ENCODE peak calls at places on chromosome 21, in seven cellular contexts. One of them, this sample, is unnamed.

GRCh38 chr21:35648512-35648911 is 411.8 kb downstream of the SETD4 start:
- DNase-seq in H1: no peak
- DNase-seq in mesendoderm: no peak
- DNase-seq in H9: no peak
- DNase-seq in neuronal stem cell: no peak
- DNase-seq in IMR-90: no peak
- DNase-seq in trophoblast cell: no peak
- DNase-seq in this sample: no peak

GRCh38 chr21:35178812-35179211 is 129.7 kb upstream of the RUNX1 start:
- DNase-seq in IMR-90: peak
- DNase-seq in neuronal stem cell: no peak
- DNase-seq in H1: no peak
- DNase-seq in mesendoderm: no peak
- DNase-seq in H9: no peak
- DNase-seq in trophoblast cell: no peak
- DNase-seq in this sample: peak

GRCh38 chr21:39564200-39564599 is 48.5 kb upstream of the B3GALT5 start:
- DNase-seq in H1: no peak
- DNase-seq in neuronal stem cell: no peak
- DNase-seq in IMR-90: no peak
- DNase-seq in mesendoderm: no peak
- DNase-seq in trophoblast cell: no peak
- DNase-seq in H9: no peak
- DNase-seq in this sample: no peak

GRCh38 chr21:31509108-31510017 is 150.1 kb upstream of the SOD1 start:
- DNase-seq in H1: no peak
- DNase-seq in H9: peak
- DNase-seq in trophoblast cell: peak
- DNase-seq in mesendoderm: peak
- DNase-seq in neuronal stem cell: no peak
- DNase-seq in IMR-90: no peak
- DNase-seq in this sample: peak

GRCh38 chr21:38938343-38938742 is 132.6 kb downstream of the ETS2 start:
- DNase-seq in H1: no peak
- DNase-seq in neuronal stem cell: peak
- DNase-seq in trophoblast cell: no peak
- DNase-seq in H9: no peak
- DNase-seq in IMR-90: peak
- DNase-seq in mesendoderm: peak
- DNase-seq in this sample: peak

GRCh38 chr21:42245348-42246185 is 26.6 kb downstream of the ABCG1 start:
- DNase-seq in H9: peak
- DNase-seq in mesendoderm: peak
- DNase-seq in H1: no peak
- DNase-seq in IMR-90: no peak
- DNase-seq in neuronal stem cell: no peak
- DNase-seq in trophoblast cell: no peak
- DNase-seq in this sample: no peak

GRCh38 chr21:39003982-39004775 is 179.1 kb downstream of the PSMG1 start:
- DNase-seq in H9: no peak
- DNase-seq in neuronal stem cell: no peak
- DNase-seq in trophoblast cell: peak
- DNase-seq in H1: no peak
- DNase-seq in mesendoderm: peak
- DNase-seq in IMR-90: peak
- DNase-seq in this sample: peak

GRCh38 chr21:39660596-39660995 is 47.9 kb downstream of the B3GALT5 start:
- DNase-seq in IMR-90: peak
- DNase-seq in H9: no peak
- DNase-seq in trophoblast cell: peak
- DNase-seq in neuronal stem cell: no peak
- DNase-seq in mesendoderm: peak
- DNase-seq in H1: no peak
- DNase-seq in this sample: peak

GRCh38 chr21:17461014-17461413 is 51.8 kb upstream of the CXADR start:
- DNase-seq in trophoblast cell: no peak
- DNase-seq in IMR-90: peak
- DNase-seq in H9: no peak
- DNase-seq in mesendoderm: no peak
- DNase-seq in H1: no peak
- DNase-seq in neuronal stem cell: no peak
- DNase-seq in this sample: peak

GRCh38 chr21:35324372-35325220 is 275.5 kb upstream of the RUNX1 start:
- DNase-seq in neuronal stem cell: no peak
- DNase-seq in IMR-90: peak
- DNase-seq in H9: no peak
- DNase-seq in mesendoderm: peak
- DNase-seq in H1: no peak
- DNase-seq in trophoblast cell: peak
- DNase-seq in this sample: peak

GRCh38 chr21:43362306-43362927 is 64.5 kb downstream of the SIK1 start:
- DNase-seq in neuronal stem cell: no peak
- DNase-seq in mesendoderm: peak
- DNase-seq in trophoblast cell: peak
- DNase-seq in IMR-90: peak
- DNase-seq in H9: peak
- DNase-seq in H1: no peak
- DNase-seq in this sample: peak

GRCh38 chr21:42234464-42235241 is 15.7 kb downstream of the ABCG1 start:
- DNase-seq in mesendoderm: peak
- DNase-seq in IMR-90: peak
- DNase-seq in H9: peak
- DNase-seq in neuronal stem cell: peak
- DNase-seq in trophoblast cell: peak
- DNase-seq in H1: no peak
- DNase-seq in this sample: peak

GRCh38 chr21:35617491-35617890 is 442.8 kb downstream of the SETD4 start:
- DNase-seq in mesendoderm: no peak
- DNase-seq in H9: no peak
- DNase-seq in IMR-90: no peak
- DNase-seq in neuronal stem cell: no peak
- DNase-seq in trophoblast cell: peak
- DNase-seq in H1: no peak
- DNase-seq in this sample: no peak

GRCh38 chr21:42191978-42192595 is 26.9 kb upstream of the ABCG1 start:
- DNase-seq in neuronal stem cell: no peak
- DNase-seq in mesendoderm: no peak
- DNase-seq in IMR-90: no peak
- DNase-seq in H9: no peak
- DNase-seq in H1: no peak
- DNase-seq in trophoblast cell: no peak
- DNase-seq in this sample: no peak

GRCh38 chr21:34553199-34553952 is 41.4 kb upstream of the KCNE1 start:
- DNase-seq in H9: no peak
- DNase-seq in mesendoderm: peak
- DNase-seq in neuronal stem cell: no peak
- DNase-seq in H1: no peak
- DNase-seq in IMR-90: peak
- DNase-seq in trophoblast cell: peak
- DNase-seq in this sample: peak

GRCh38 chr21:39637197-39637970 is 24.6 kb downstream of the B3GALT5 start:
- DNase-seq in H9: peak
- DNase-seq in mesendoderm: peak
- DNase-seq in trophoblast cell: no peak
- DNase-seq in H1: no peak
- DNase-seq in neuronal stem cell: no peak
- DNase-seq in IMR-90: no peak
- DNase-seq in this sample: no peak

GRCh38 chr21:34737115-34737514 is 68.3 kb downstream of the CLIC6 start:
- DNase-seq in H1: no peak
- DNase-seq in neuronal stem cell: no peak
- DNase-seq in trophoblast cell: peak
- DNase-seq in mesendoderm: no peak
- DNase-seq in H9: no peak
- DNase-seq in IMR-90: no peak
- DNase-seq in this sample: peak

GRCh38 chr21:35529141-35529863 is 480.2 kb upstream of the RUNX1 start:
- DNase-seq in mesendoderm: no peak
- DNase-seq in IMR-90: peak
- DNase-seq in H1: no peak
- DNase-seq in trophoblast cell: peak
- DNase-seq in neuronal stem cell: no peak
- DNase-seq in H9: no peak
- DNase-seq in this sample: peak

GRCh38 chr21:35113064-35113463 is 64.0 kb upstream of the RUNX1 start:
- DNase-seq in IMR-90: peak
- DNase-seq in H9: no peak
- DNase-seq in mesendoderm: no peak
- DNase-seq in neuronal stem cell: no peak
- DNase-seq in H1: no peak
- DNase-seq in trophoblast cell: no peak
- DNase-seq in this sample: peak

GRCh38 chr21:17818158-17819113 is 720 bp downstream of the C21orf91 start:
- DNase-seq in H9: peak
- DNase-seq in IMR-90: peak
- DNase-seq in neuronal stem cell: peak
- DNase-seq in H1: no peak
- DNase-seq in mesendoderm: peak
- DNase-seq in trophoblast cell: peak
- DNase-seq in this sample: peak

GRCh38 chr21:35475768-35476167 is 426.7 kb upstream of the RUNX1 start:
- DNase-seq in H9: no peak
- DNase-seq in H1: no peak
- DNase-seq in IMR-90: peak
- DNase-seq in neuronal stem cell: no peak
- DNase-seq in mesendoderm: no peak
- DNase-seq in trophoblast cell: peak
- DNase-seq in this sample: peak

GRCh38 chr21:21324297-21324696 is 326.1 kb downstream of the NCAM2 start:
- DNase-seq in H1: no peak
- DNase-seq in trophoblast cell: no peak
- DNase-seq in mesendoderm: peak
- DNase-seq in neuronal stem cell: no peak
- DNase-seq in IMR-90: no peak
- DNase-seq in H9: peak
- DNase-seq in this sample: no peak

GRCh38 chr21:34593423-34593822 is 21.5 kb downstream of the RCAN1 start:
- DNase-seq in neuronal stem cell: no peak
- DNase-seq in trophoblast cell: no peak
- DNase-seq in IMR-90: no peak
- DNase-seq in H9: no peak
- DNase-seq in mesendoderm: no peak
- DNase-seq in H1: no peak
- DNase-seq in this sample: no peak

GRCh38 chr21:42319368-42319767 is 4.2 kb upstream of the TFF3 start:
- DNase-seq in H9: no peak
- DNase-seq in H1: no peak
- DNase-seq in mesendoderm: no peak
- DNase-seq in neuronal stem cell: no peak
- DNase-seq in IMR-90: no peak
- DNase-seq in trophoblast cell: no peak
- DNase-seq in this sample: no peak

GRCh38 chr21:31900121-31900895 is 27.5 kb downstream of the HUNK start:
- DNase-seq in mesendoderm: no peak
- DNase-seq in H9: no peak
- DNase-seq in H1: no peak
- DNase-seq in trophoblast cell: no peak
- DNase-seq in IMR-90: no peak
- DNase-seq in neuronal stem cell: no peak
- DNase-seq in this sample: no peak

DNA sequence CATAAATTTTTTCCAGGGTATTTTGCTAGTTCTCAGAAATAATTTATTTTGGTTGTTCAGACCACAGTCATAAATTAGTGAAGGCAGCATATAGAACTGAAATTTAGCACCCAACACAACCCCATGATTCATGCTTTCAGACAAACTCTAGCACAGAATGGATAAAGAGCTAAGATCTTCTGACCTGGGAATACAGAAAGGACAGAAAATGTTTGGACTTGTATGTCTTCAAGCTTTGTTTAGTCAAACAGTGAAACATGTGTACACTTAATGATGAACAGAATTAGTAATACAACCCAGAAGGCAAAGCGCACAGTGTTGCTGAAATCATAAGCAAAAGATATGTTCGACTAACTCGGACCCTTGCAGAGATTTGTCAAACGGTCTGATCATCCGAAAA is 205.6 kb downstream of the APP start:
- DNase-seq in H1: no peak
- DNase-seq in IMR-90: no peak
- DNase-seq in mesendoderm: no peak
- DNase-seq in trophoblast cell: no peak
- DNase-seq in neuronal stem cell: no peak
- DNase-seq in H9: no peak
- DNase-seq in this sample: peak
- H2BK5ac ChIP-seq in H1: no peak
- H2BK5ac ChIP-seq in IMR-90: no peak
- H2BK5ac ChIP-seq in mesendoderm: no peak
- H2BK5ac ChIP-seq in trophoblast cell: no peak
- H2BK5ac ChIP-seq in neuronal stem cell: no peak
- H2BK5ac ChIP-seq in H9: no peak
- H2BK5ac ChIP-seq in this sample: no peak

DNA sequence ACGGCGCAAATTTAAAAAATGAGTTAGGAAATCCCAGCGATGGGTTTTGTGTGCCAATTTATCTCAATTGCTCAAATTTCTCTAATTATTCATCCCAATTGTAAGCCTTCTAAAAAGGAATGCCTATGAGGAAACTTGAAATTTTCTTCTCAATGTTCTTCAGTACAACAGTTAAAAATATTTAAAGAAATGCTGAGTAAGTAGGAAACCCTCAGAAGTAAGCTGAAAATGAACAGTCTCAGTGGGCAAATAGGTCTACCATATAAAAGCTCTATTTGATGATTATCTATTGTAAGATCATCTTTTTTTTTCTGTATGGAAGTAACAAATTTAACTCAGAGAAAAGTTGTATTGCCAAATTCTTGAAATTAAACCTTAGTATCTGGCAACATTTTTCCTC is 1.7 kb upstream of the USP25 start:
- DNase-seq in IMR-90: no peak
- DNase-seq in trophoblast cell: no peak
- DNase-seq in neuronal stem cell: no peak
- DNase-seq in mesendoderm: no peak
- DNase-seq in H1: no peak
- DNase-seq in H9: no peak
- DNase-seq in this sample: no peak
- H2BK5ac ChIP-seq in IMR-90: no peak
- H2BK5ac ChIP-seq in trophoblast cell: no peak
- H2BK5ac ChIP-seq in neuronal stem cell: no peak
- H2BK5ac ChIP-seq in mesendoderm: no peak
- H2BK5ac ChIP-seq in H1: no peak
- H2BK5ac ChIP-seq in H9: no peak
- H2BK5ac ChIP-seq in this sample: no peak

DNA sequence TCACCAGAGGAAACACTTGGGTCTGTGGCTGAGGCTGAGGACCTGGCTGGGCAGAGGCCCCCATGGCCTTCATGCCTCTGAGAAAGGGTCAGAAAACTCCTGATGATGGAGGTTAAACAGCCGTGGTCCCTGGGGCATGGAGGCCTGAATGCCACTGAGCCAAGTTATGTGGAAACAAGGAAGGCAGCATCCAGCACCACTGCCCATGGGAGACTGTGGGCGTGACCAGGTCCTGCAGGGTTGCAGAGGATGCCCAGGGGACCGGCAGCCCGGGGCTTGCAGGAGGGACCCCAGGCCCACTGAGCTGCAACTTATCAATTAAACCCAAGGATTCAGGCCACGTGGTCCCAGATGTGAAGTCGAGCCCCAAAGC is 18.9 kb upstream of the COL6A2 start:
- DNase-seq in mesendoderm: no peak
- DNase-seq in H1: no peak
- DNase-seq in neuronal stem cell: no peak
- DNase-seq in IMR-90: no peak
- DNase-seq in H9: no peak
- DNase-seq in trophoblast cell: no peak
- DNase-seq in this sample: no peak
- H2BK5ac ChIP-seq in mesendoderm: no peak
- H2BK5ac ChIP-seq in H1: no peak
- H2BK5ac ChIP-seq in neuronal stem cell: no peak
- H2BK5ac ChIP-seq in IMR-90: peak
- H2BK5ac ChIP-seq in H9: no peak
- H2BK5ac ChIP-seq in trophoblast cell: no peak
- H2BK5ac ChIP-seq in this sample: no peak

GRCh38 chr21:22364163-22364562 is 1366.0 kb downstream of the NCAM2 start:
- DNase-seq in mesendoderm: no peak
- DNase-seq in neuronal stem cell: no peak
- DNase-seq in trophoblast cell: no peak
- DNase-seq in H9: no peak
- DNase-seq in H1: no peak
- DNase-seq in IMR-90: no peak
- DNase-seq in this sample: no peak
- H2BK5ac ChIP-seq in mesendoderm: no peak
- H2BK5ac ChIP-seq in neuronal stem cell: no peak
- H2BK5ac ChIP-seq in trophoblast cell: no peak
- H2BK5ac ChIP-seq in H9: no peak
- H2BK5ac ChIP-seq in H1: no peak
- H2BK5ac ChIP-seq in IMR-90: no peak
- H2BK5ac ChIP-seq in this sample: no peak